ENCODE peak calls at places on chromosomes 3 and 15, in five cellular contexts. One of them, this sample, is unnamed.

GRCh38 chr15:80265021-80265420 is 13.0 kb upstream of the CTXND1 start:
- DNase-seq in endodermal cell: peak; percentile 30
- DNase-seq in A549: no peak
- DNase-seq in psoas muscle: no peak
- DNase-seq in CD8-positive, alpha-beta T cell: no peak
- DNase-seq in this sample: no peak

GRCh38 chr3:188979669-188980311 is 192.0 kb upstream of the TPRG1 start:
- DNase-seq in CD8-positive, alpha-beta T cell: no peak
- DNase-seq in endodermal cell: peak; percentile 56
- DNase-seq in A549: no peak
- DNase-seq in psoas muscle: no peak
- DNase-seq in this sample: no peak

GRCh38 chr15:58249646-58250312 is 111.6 kb downstream of the AQP9 start:
- DNase-seq in endodermal cell: no peak
- DNase-seq in psoas muscle: no peak
- DNase-seq in A549: no peak
- DNase-seq in CD8-positive, alpha-beta T cell: no peak
- DNase-seq in this sample: no peak

GRCh38 chr3:196835081-196835480 is 32.6 kb upstream of the SENP5 start:
- DNase-seq in A549: no peak
- DNase-seq in psoas muscle: no peak
- DNase-seq in endodermal cell: no peak
- DNase-seq in CD8-positive, alpha-beta T cell: no peak
- DNase-seq in this sample: no peak

GRCh38 chr3:146851665-146852064 is 246.5 kb upstream of the PLSCR5 start:
- DNase-seq in CD8-positive, alpha-beta T cell: no peak
- DNase-seq in A549: no peak
- DNase-seq in endodermal cell: no peak
- DNase-seq in psoas muscle: no peak
- DNase-seq in this sample: no peak

GRCh38 chr3:5188419-5189405 is 1.2 kb downstream of the EDEM1 start:
- DNase-seq in A549: peak; percentile 54
- DNase-seq in endodermal cell: peak; percentile 74
- DNase-seq in psoas muscle: no peak
- DNase-seq in CD8-positive, alpha-beta T cell: peak; percentile 44
- DNase-seq in this sample: no peak

GRCh38 chr3:106229495-106230278 is 360.9 kb upstream of the CBLB start:
- DNase-seq in CD8-positive, alpha-beta T cell: no peak
- DNase-seq in endodermal cell: no peak
- DNase-seq in A549: no peak
- DNase-seq in psoas muscle: no peak
- DNase-seq in this sample: no peak

GRCh38 chr3:197029511-197030167 is at the start of gene MELTF:
- DNase-seq in endodermal cell: peak; percentile 90
- DNase-seq in CD8-positive, alpha-beta T cell: peak; percentile 77
- DNase-seq in psoas muscle: peak; percentile 79
- DNase-seq in A549: peak; percentile 80
- DNase-seq in this sample: no peak

GRCh38 chr3:143067201-143067600 is 52.4 kb upstream of the CHST2 start:
- DNase-seq in A549: no peak
- DNase-seq in psoas muscle: no peak
- DNase-seq in endodermal cell: no peak
- DNase-seq in CD8-positive, alpha-beta T cell: no peak
- DNase-seq in this sample: no peak

GRCh38 chr15:100902436-100903190 is 16.5 kb upstream of the LRRK1 start:
- DNase-seq in endodermal cell: peak; percentile 28
- DNase-seq in psoas muscle: peak; percentile 89
- DNase-seq in CD8-positive, alpha-beta T cell: no peak
- DNase-seq in A549: no peak
- DNase-seq in this sample: no peak

GRCh38 chr3:150216041-150216811 is 191.9 kb upstream of the TSC22D2 start:
- DNase-seq in CD8-positive, alpha-beta T cell: no peak
- DNase-seq in A549: no peak
- DNase-seq in psoas muscle: peak; percentile 71
- DNase-seq in endodermal cell: no peak
- DNase-seq in this sample: no peak

GRCh38 chr3:4949004-4949403 is 30.2 kb upstream of the BHLHE40 start:
- DNase-seq in CD8-positive, alpha-beta T cell: no peak
- DNase-seq in psoas muscle: no peak
- DNase-seq in A549: no peak
- DNase-seq in endodermal cell: no peak
- DNase-seq in this sample: no peak

GRCh38 chr15:49606594-49606993 is 14.0 kb downstream of the FAM227B start:
- DNase-seq in A549: no peak
- DNase-seq in psoas muscle: no peak
- DNase-seq in CD8-positive, alpha-beta T cell: no peak
- DNase-seq in endodermal cell: no peak
- DNase-seq in this sample: no peak

GRCh38 chr3:38651153-38651789 is 1.8 kb upstream of the SCN5A start:
- DNase-seq in CD8-positive, alpha-beta T cell: peak; percentile 67
- DNase-seq in psoas muscle: peak; percentile 80
- DNase-seq in A549: peak; percentile 61
- DNase-seq in endodermal cell: peak; percentile 93
- DNase-seq in this sample: no peak

GRCh38 chr15:33148129-33148850 is 46.2 kb downstream of the FMN1 start:
- DNase-seq in A549: no peak
- DNase-seq in endodermal cell: no peak
- DNase-seq in CD8-positive, alpha-beta T cell: no peak
- DNase-seq in psoas muscle: no peak
- DNase-seq in this sample: no peak

GRCh38 chr3:134356411-134357040 is 17.7 kb downstream of the AMOTL2 start:
- DNase-seq in psoas muscle: peak; percentile 22
- DNase-seq in CD8-positive, alpha-beta T cell: no peak
- DNase-seq in A549: no peak
- DNase-seq in endodermal cell: peak; percentile 50
- DNase-seq in this sample: no peak

GRCh38 chr15:57607570-57608000 is 15.9 kb downstream of the MYZAP start:
- DNase-seq in psoas muscle: peak; percentile 51
- DNase-seq in A549: peak; percentile 79
- DNase-seq in CD8-positive, alpha-beta T cell: no peak
- DNase-seq in endodermal cell: no peak
- DNase-seq in this sample: no peak

GRCh38 chr15:99174989-99175388 is 70.1 kb downstream of the SYNM start:
- DNase-seq in psoas muscle: no peak
- DNase-seq in CD8-positive, alpha-beta T cell: no peak
- DNase-seq in endodermal cell: no peak
- DNase-seq in A549: no peak
- DNase-seq in this sample: no peak

GRCh38 chr15:80105193-80105984 is 45.9 kb downstream of the ZFAND6 start:
- DNase-seq in endodermal cell: no peak
- DNase-seq in CD8-positive, alpha-beta T cell: no peak
- DNase-seq in psoas muscle: no peak
- DNase-seq in A549: no peak
- DNase-seq in this sample: no peak

DNA sequence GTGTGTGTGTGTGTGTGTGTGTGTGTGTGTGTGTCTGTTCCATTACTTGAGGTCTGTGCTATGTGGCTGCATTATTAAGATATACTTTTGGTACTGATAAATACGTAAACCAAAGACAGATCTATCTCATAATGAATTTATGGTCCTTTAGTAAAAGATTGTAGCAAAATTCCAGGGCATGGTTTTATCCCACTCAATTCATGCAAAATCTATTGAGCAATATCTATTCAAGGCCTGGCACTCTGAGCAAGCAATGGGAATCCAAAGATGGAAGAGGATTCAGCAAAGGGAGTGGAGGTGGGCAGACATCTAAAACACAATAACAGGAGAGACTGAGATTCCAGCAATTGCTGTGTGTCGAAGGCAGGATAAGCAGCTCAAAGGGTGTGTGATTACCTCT is 86.8 kb downstream of the RFTN1 start:
- DNase-seq in endodermal cell: no peak
- DNase-seq in psoas muscle: no peak
- DNase-seq in CD8-positive, alpha-beta T cell: no peak
- DNase-seq in A549: no peak
- DNase-seq in this sample: no peak
- H3K27ac ChIP-seq in endodermal cell: no peak overlapping the region
- H3K27ac ChIP-seq in psoas muscle: no peak overlapping the region
- H3K27ac ChIP-seq in CD8-positive, alpha-beta T cell: no peak overlapping the region
- H3K27ac ChIP-seq in A549: peak overlapping the region; percentile 66
- H3K27ac ChIP-seq in this sample: no peak overlapping the region

GRCh38 chr15:63425426-63425825 is 43.8 kb upstream of the CA12 start:
- DNase-seq in CD8-positive, alpha-beta T cell: no peak
- DNase-seq in A549: no peak
- DNase-seq in psoas muscle: no peak
- DNase-seq in endodermal cell: no peak
- DNase-seq in this sample: no peak

GRCh38 chr15:63417721-63418120 is 36.1 kb upstream of the CA12 start:
- DNase-seq in A549: no peak
- DNase-seq in CD8-positive, alpha-beta T cell: no peak
- DNase-seq in psoas muscle: no peak
- DNase-seq in endodermal cell: no peak
- DNase-seq in this sample: no peak

GRCh38 chr15:63422891-63423290 is 41.2 kb upstream of the CA12 start:
- DNase-seq in A549: no peak
- DNase-seq in psoas muscle: no peak
- DNase-seq in endodermal cell: no peak
- DNase-seq in CD8-positive, alpha-beta T cell: no peak
- DNase-seq in this sample: no peak

GRCh38 chr15:63421433-63421832 is 39.8 kb upstream of the CA12 start:
- DNase-seq in endodermal cell: no peak
- DNase-seq in CD8-positive, alpha-beta T cell: no peak
- DNase-seq in psoas muscle: no peak
- DNase-seq in A549: no peak
- DNase-seq in this sample: no peak

GRCh38 chr15:63420333-63420741 is 38.7 kb upstream of the CA12 start:
- DNase-seq in A549: no peak
- DNase-seq in CD8-positive, alpha-beta T cell: no peak
- DNase-seq in psoas muscle: no peak
- DNase-seq in endodermal cell: no peak
- DNase-seq in this sample: no peak
- H3K27ac ChIP-seq in A549: peak overlapping the region; percentile 78
- H3K27ac ChIP-seq in CD8-positive, alpha-beta T cell: no peak overlapping the region
- H3K27ac ChIP-seq in psoas muscle: no peak overlapping the region
- H3K27ac ChIP-seq in endodermal cell: no peak overlapping the region
- H3K27ac ChIP-seq in this sample: no peak overlapping the region

GRCh38 chr15:93042211-93042610 is 46.8 kb downstream of the RGMA start:
- DNase-seq in endodermal cell: no peak
- DNase-seq in A549: no peak
- DNase-seq in psoas muscle: peak; percentile 18
- DNase-seq in CD8-positive, alpha-beta T cell: no peak
- DNase-seq in this sample: no peak
- H3K27ac ChIP-seq in endodermal cell: no peak overlapping the region
- H3K27ac ChIP-seq in A549: no peak overlapping the region
- H3K27ac ChIP-seq in psoas muscle: no peak overlapping the region
- H3K27ac ChIP-seq in CD8-positive, alpha-beta T cell: no peak overlapping the region
- H3K27ac ChIP-seq in this sample: no peak overlapping the region

DNA sequence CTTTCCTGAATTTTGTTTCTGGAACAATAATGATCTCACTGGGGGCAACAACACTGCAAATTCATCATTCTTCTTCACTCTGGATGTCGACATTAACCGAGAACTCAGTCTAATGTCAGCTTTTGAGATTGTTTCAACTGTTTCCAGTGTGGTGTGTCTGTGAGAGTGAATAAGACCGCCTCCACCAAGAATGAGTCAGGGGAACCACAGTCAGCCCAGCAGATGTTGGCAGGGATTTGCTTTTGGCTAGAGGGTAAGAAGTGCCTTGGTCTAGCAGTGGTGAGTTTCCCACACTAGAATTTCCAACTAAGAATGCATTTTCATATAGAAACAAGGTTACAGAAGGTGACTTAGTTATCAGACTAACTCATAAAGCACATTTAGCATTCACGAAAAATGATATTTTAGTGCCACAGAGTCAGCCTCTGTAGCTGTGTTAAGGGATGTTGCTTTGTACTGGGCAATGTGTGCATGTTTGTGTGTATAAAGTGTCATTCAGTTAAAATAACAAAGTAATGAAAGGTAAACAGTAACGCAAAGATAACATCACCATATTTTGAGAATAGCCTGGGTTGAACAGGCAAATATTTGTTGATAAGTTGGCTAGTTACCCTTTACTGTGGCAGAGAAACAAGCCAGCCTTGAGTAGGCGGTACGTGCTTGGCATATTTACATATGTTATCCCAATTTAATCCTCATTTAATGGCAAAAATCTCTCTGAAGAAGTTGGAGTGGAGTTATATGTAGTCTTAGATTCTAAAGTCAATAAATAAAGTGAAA is 33.8 kb downstream of the DRD3 start:
- DNase-seq in psoas muscle: no peak
- DNase-seq in endodermal cell: no peak
- DNase-seq in CD8-positive, alpha-beta T cell: no peak
- DNase-seq in A549: no peak
- DNase-seq in this sample: peak; percentile 29
- H3K27ac ChIP-seq in psoas muscle: no peak overlapping the region
- H3K27ac ChIP-seq in endodermal cell: no peak overlapping the region
- H3K27ac ChIP-seq in CD8-positive, alpha-beta T cell: no peak overlapping the region
- H3K27ac ChIP-seq in A549: no peak overlapping the region
- H3K27ac ChIP-seq in this sample: no peak overlapping the region

GRCh38 chr3:187746059-187746453 is 788 bp upstream of the BCL6 start:
- DNase-seq in psoas muscle: no peak
- DNase-seq in endodermal cell: no peak
- DNase-seq in CD8-positive, alpha-beta T cell: no peak
- DNase-seq in A549: no peak
- DNase-seq in this sample: no peak

GRCh38 chr3:187746479-187747335 is 1.4 kb upstream of the BCL6 start:
- DNase-seq in endodermal cell: peak; percentile 70
- DNase-seq in A549: no peak
- DNase-seq in psoas muscle: no peak
- DNase-seq in CD8-positive, alpha-beta T cell: no peak
- DNase-seq in this sample: no peak

GRCh38 chr3:187745201-187746058 is at the start of gene BCL6:
- DNase-seq in CD8-positive, alpha-beta T cell: peak; percentile 84
- DNase-seq in psoas muscle: peak; percentile 96
- DNase-seq in A549: peak; percentile 85
- DNase-seq in endodermal cell: peak; percentile 94
- DNase-seq in this sample: peak; percentile 99

GRCh38 chr3:187748050-187748481 is 2.8 kb upstream of the BCL6 start:
- DNase-seq in psoas muscle: peak; percentile 95
- DNase-seq in CD8-positive, alpha-beta T cell: peak; percentile 90
- DNase-seq in endodermal cell: peak; percentile 99
- DNase-seq in A549: peak; percentile 41
- DNase-seq in this sample: peak; percentile 67

DNA sequence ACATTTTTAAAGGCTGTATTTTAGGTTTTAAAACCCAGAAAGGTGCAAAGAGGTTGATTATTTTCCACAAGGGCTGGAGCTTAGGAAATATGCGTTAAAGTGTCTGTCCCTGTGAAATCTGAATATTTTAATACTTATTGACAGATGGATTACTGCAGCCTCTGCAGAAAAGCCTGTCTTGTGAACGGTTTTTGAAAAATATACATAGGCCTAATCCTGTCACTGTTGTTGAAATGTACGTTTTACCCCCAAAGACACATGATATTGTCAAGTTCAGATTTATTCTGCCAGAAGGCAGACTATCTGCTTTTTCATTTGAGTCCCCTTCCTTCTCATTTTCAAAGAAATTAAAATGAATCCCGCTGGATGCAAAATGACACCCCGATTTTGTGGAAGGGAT is 2.2 kb upstream of the BCL6 start:
- DNase-seq in CD8-positive, alpha-beta T cell: no peak
- DNase-seq in psoas muscle: no peak
- DNase-seq in A549: no peak
- DNase-seq in endodermal cell: no peak
- DNase-seq in this sample: no peak
- H3K27ac ChIP-seq in CD8-positive, alpha-beta T cell: no peak overlapping the region
- H3K27ac ChIP-seq in psoas muscle: peak overlapping the region; percentile 100
- H3K27ac ChIP-seq in A549: peak overlapping the region; percentile 99
- H3K27ac ChIP-seq in endodermal cell: no peak overlapping the region
- H3K27ac ChIP-seq in this sample: peak overlapping the region; percentile 100

GRCh38 chr3:14019459-14019858 is 105.2 kb downstream of the CHCHD4 start:
- DNase-seq in psoas muscle: no peak
- DNase-seq in endodermal cell: no peak
- DNase-seq in CD8-positive, alpha-beta T cell: no peak
- DNase-seq in A549: no peak
- DNase-seq in this sample: no peak
- H3K27ac ChIP-seq in psoas muscle: no peak overlapping the region
- H3K27ac ChIP-seq in endodermal cell: no peak overlapping the region
- H3K27ac ChIP-seq in CD8-positive, alpha-beta T cell: no peak overlapping the region
- H3K27ac ChIP-seq in A549: no peak overlapping the region
- H3K27ac ChIP-seq in this sample: no peak overlapping the region

This sample was measured in caudate nucleus.